ENCODE peak calls at places on chromosome 5, in nine cellular contexts. One of them, this sample, is unnamed.

GRCh38 chr5:55544341-55544740 is 9.6 kb upstream of the PLPP1 start:
- DNase-seq in GM12865: no peak
- DNase-seq in A172: no peak
- DNase-seq in EL: peak; percentile 43
- DNase-seq in HS-27A: no peak
- DNase-seq in GM04503: no peak
- DNase-seq in GM20000: no peak
- DNase-seq in adrenal gland: no peak
- DNase-seq in IMR-90: peak; percentile 14
- DNase-seq in this sample: no peak

GRCh38 chr5:29983528-29984152 is 1209.8 kb upstream of the CDH6 start:
- DNase-seq in GM12865: no peak
- DNase-seq in A172: no peak
- DNase-seq in EL: no peak
- DNase-seq in HS-27A: no peak
- DNase-seq in GM04503: no peak
- DNase-seq in GM20000: no peak
- DNase-seq in adrenal gland: no peak
- DNase-seq in IMR-90: no peak
- DNase-seq in this sample: no peak

GRCh38 chr5:141412853-141413539 is at the start of gene PCDHGA10:
- DNase-seq in GM12865: peak; percentile 86
- DNase-seq in A172: peak; percentile 65
- DNase-seq in EL: peak; percentile 67
- DNase-seq in HS-27A: no peak
- DNase-seq in GM04503: no peak
- DNase-seq in GM20000: peak; percentile 88
- DNase-seq in adrenal gland: peak; percentile 42
- DNase-seq in IMR-90: peak; percentile 80
- DNase-seq in this sample: peak; percentile 82

GRCh38 chr5:59039003-59039295 is 456.1 kb downstream of the RAB3C start:
- DNase-seq in GM12865: no peak
- DNase-seq in A172: no peak
- DNase-seq in EL: no peak
- DNase-seq in HS-27A: no peak
- DNase-seq in GM04503: no peak
- DNase-seq in GM20000: no peak
- DNase-seq in adrenal gland: no peak
- DNase-seq in IMR-90: no peak
- DNase-seq in this sample: no peak

GRCh38 chr5:134547579-134547978 is 22.1 kb downstream of the JADE2 start:
- DNase-seq in GM12865: no peak
- DNase-seq in A172: peak; percentile 79
- DNase-seq in EL: peak; percentile 77
- DNase-seq in HS-27A: no peak
- DNase-seq in GM04503: peak; percentile 51
- DNase-seq in GM20000: no peak
- DNase-seq in adrenal gland: peak; percentile 83
- DNase-seq in IMR-90: peak; percentile 93
- DNase-seq in this sample: no peak

GRCh38 chr5:155616779-155617392 is 603.3 kb downstream of the KIF4B start:
- DNase-seq in GM12865: peak; percentile 39
- DNase-seq in A172: peak; percentile 16
- DNase-seq in EL: no peak
- DNase-seq in HS-27A: no peak
- DNase-seq in GM04503: no peak
- DNase-seq in GM20000: peak; percentile 51
- DNase-seq in adrenal gland: peak; percentile 17
- DNase-seq in IMR-90: no peak
- DNase-seq in this sample: peak; percentile 19

GRCh38 chr5:133117930-133118445 is 66.2 kb downstream of the HSPA4 start:
- DNase-seq in GM12865: no peak
- DNase-seq in A172: no peak
- DNase-seq in EL: no peak
- DNase-seq in HS-27A: no peak
- DNase-seq in GM04503: no peak
- DNase-seq in GM20000: no peak
- DNase-seq in adrenal gland: no peak
- DNase-seq in IMR-90: no peak
- DNase-seq in this sample: no peak

GRCh38 chr5:74196233-74196632 is 444.3 kb downstream of the ENC1 start:
- DNase-seq in GM12865: peak; percentile 65
- DNase-seq in A172: no peak
- DNase-seq in EL: no peak
- DNase-seq in HS-27A: no peak
- DNase-seq in GM04503: no peak
- DNase-seq in GM20000: peak; percentile 11
- DNase-seq in adrenal gland: no peak
- DNase-seq in IMR-90: no peak
- DNase-seq in this sample: no peak

GRCh38 chr5:88870280-88870679 is 12.7 kb downstream of the MEF2C start:
- DNase-seq in GM12865: no peak
- DNase-seq in A172: no peak
- DNase-seq in EL: no peak
- DNase-seq in HS-27A: no peak
- DNase-seq in GM04503: no peak
- DNase-seq in GM20000: no peak
- DNase-seq in adrenal gland: no peak
- DNase-seq in IMR-90: no peak
- DNase-seq in this sample: no peak

GRCh38 chr5:17802256-17802655 is 168.0 kb downstream of the TAF11L14 start:
- DNase-seq in GM12865: no peak
- DNase-seq in A172: no peak
- DNase-seq in EL: no peak
- DNase-seq in HS-27A: no peak
- DNase-seq in GM04503: no peak
- DNase-seq in GM20000: no peak
- DNase-seq in adrenal gland: no peak
- DNase-seq in IMR-90: no peak
- DNase-seq in this sample: no peak

GRCh38 chr5:160492565-160492964 is 70.9 kb downstream of the PTTG1 start:
- DNase-seq in GM12865: no peak
- DNase-seq in A172: no peak
- DNase-seq in EL: peak; percentile 43
- DNase-seq in HS-27A: no peak
- DNase-seq in GM04503: no peak
- DNase-seq in GM20000: no peak
- DNase-seq in adrenal gland: no peak
- DNase-seq in IMR-90: no peak
- DNase-seq in this sample: no peak

GRCh38 chr5:55410840-55411239 is 103.1 kb downstream of the MTREX start:
- DNase-seq in GM12865: peak; percentile 36
- DNase-seq in A172: no peak
- DNase-seq in EL: no peak
- DNase-seq in HS-27A: no peak
- DNase-seq in GM04503: no peak
- DNase-seq in GM20000: no peak
- DNase-seq in adrenal gland: no peak
- DNase-seq in IMR-90: no peak
- DNase-seq in this sample: no peak

GRCh38 chr5:14580037-14581034 is 1.3 kb upstream of the OTULINL start:
- DNase-seq in GM12865: no peak
- DNase-seq in A172: no peak
- DNase-seq in EL: peak; percentile 68
- DNase-seq in HS-27A: no peak
- DNase-seq in GM04503: peak; percentile 71
- DNase-seq in GM20000: no peak
- DNase-seq in adrenal gland: no peak
- DNase-seq in IMR-90: no peak
- DNase-seq in this sample: no peak

GRCh38 chr5:108481355-108481931 is 99.5 kb upstream of the FBXL17 start:
- DNase-seq in GM12865: peak; percentile 77
- DNase-seq in A172: peak; percentile 65
- DNase-seq in EL: peak; percentile 19
- DNase-seq in HS-27A: no peak
- DNase-seq in GM04503: no peak
- DNase-seq in GM20000: peak; percentile 23
- DNase-seq in adrenal gland: no peak
- DNase-seq in IMR-90: peak; percentile 42
- DNase-seq in this sample: peak; percentile 75

GRCh38 chr5:62340392-62340791 is 34.4 kb downstream of the KIF2A start:
- DNase-seq in GM12865: peak; percentile 37
- DNase-seq in A172: no peak
- DNase-seq in EL: no peak
- DNase-seq in HS-27A: no peak
- DNase-seq in GM04503: no peak
- DNase-seq in GM20000: no peak
- DNase-seq in adrenal gland: no peak
- DNase-seq in IMR-90: peak; percentile 16
- DNase-seq in this sample: peak; percentile 38

GRCh38 chr5:17118631-17119030 is 98.8 kb upstream of the BASP1 start:
- DNase-seq in GM12865: peak; percentile 1
- DNase-seq in A172: peak; percentile 95
- DNase-seq in EL: peak; percentile 99
- DNase-seq in HS-27A: peak; percentile 82
- DNase-seq in GM04503: peak; percentile 71
- DNase-seq in GM20000: no peak
- DNase-seq in adrenal gland: peak; percentile 68
- DNase-seq in IMR-90: peak; percentile 99
- DNase-seq in this sample: peak; percentile 97

GRCh38 chr5:69131304-69131703 is 35.6 kb upstream of the CCNB1 start:
- DNase-seq in GM12865: no peak
- DNase-seq in A172: no peak
- DNase-seq in EL: no peak
- DNase-seq in HS-27A: no peak
- DNase-seq in GM04503: no peak
- DNase-seq in GM20000: no peak
- DNase-seq in adrenal gland: no peak
- DNase-seq in IMR-90: no peak
- DNase-seq in this sample: no peak

GRCh38 chr5:129223178-129223577 is 128.6 kb downstream of the ISOC1 start:
- DNase-seq in GM12865: no peak
- DNase-seq in A172: no peak
- DNase-seq in EL: no peak
- DNase-seq in HS-27A: no peak
- DNase-seq in GM04503: no peak
- DNase-seq in GM20000: no peak
- DNase-seq in adrenal gland: no peak
- DNase-seq in IMR-90: no peak
- DNase-seq in this sample: no peak

GRCh38 chr5:122129332-122129731 is at the start of gene ZNF474:
- DNase-seq in GM12865: no peak
- DNase-seq in A172: peak; percentile 92
- DNase-seq in EL: peak; percentile 94
- DNase-seq in HS-27A: peak; percentile 29
- DNase-seq in GM04503: peak; percentile 97
- DNase-seq in GM20000: no peak
- DNase-seq in adrenal gland: no peak
- DNase-seq in IMR-90: peak; percentile 98
- DNase-seq in this sample: peak; percentile 95

GRCh38 chr5:142871056-142871879 is 101.1 kb downstream of the ARHGAP26 start:
- DNase-seq in GM12865: no peak
- DNase-seq in A172: no peak
- DNase-seq in EL: no peak
- DNase-seq in HS-27A: no peak
- DNase-seq in GM04503: no peak
- DNase-seq in GM20000: no peak
- DNase-seq in adrenal gland: no peak
- DNase-seq in IMR-90: no peak
- DNase-seq in this sample: no peak

GRCh38 chr5:8396756-8397155 is 527.8 kb downstream of the MTRR start:
- DNase-seq in GM12865: no peak
- DNase-seq in A172: no peak
- DNase-seq in EL: peak; percentile 30
- DNase-seq in HS-27A: no peak
- DNase-seq in GM04503: no peak
- DNase-seq in GM20000: no peak
- DNase-seq in adrenal gland: no peak
- DNase-seq in IMR-90: peak; percentile 13
- DNase-seq in this sample: no peak

GRCh38 chr5:159199225-159199624 is 10.1 kb downstream of the RNF145 start:
- DNase-seq in GM12865: no peak
- DNase-seq in A172: no peak
- DNase-seq in EL: no peak
- DNase-seq in HS-27A: no peak
- DNase-seq in GM04503: no peak
- DNase-seq in GM20000: no peak
- DNase-seq in adrenal gland: no peak
- DNase-seq in IMR-90: no peak
- DNase-seq in this sample: no peak

GRCh38 chr5:5497132-5497748 is 74.8 kb downstream of the ICE1 start:
- DNase-seq in GM12865: peak; percentile 54
- DNase-seq in A172: peak; percentile 49
- DNase-seq in EL: peak; percentile 48
- DNase-seq in HS-27A: no peak
- DNase-seq in GM04503: peak; percentile 19
- DNase-seq in GM20000: peak; percentile 69
- DNase-seq in adrenal gland: peak; percentile 82
- DNase-seq in IMR-90: peak; percentile 57
- DNase-seq in this sample: peak; percentile 61

GRCh38 chr5:173242079-173242478 is 7.1 kb upstream of the NKX2-5 start:
- DNase-seq in GM12865: no peak
- DNase-seq in A172: no peak
- DNase-seq in EL: no peak
- DNase-seq in HS-27A: no peak
- DNase-seq in GM04503: no peak
- DNase-seq in GM20000: no peak
- DNase-seq in adrenal gland: no peak
- DNase-seq in IMR-90: no peak
- DNase-seq in this sample: no peak

GRCh38 chr5:170533383-170533782 is 29.6 kb downstream of the KCNIP1 start:
- DNase-seq in GM12865: no peak
- DNase-seq in A172: no peak
- DNase-seq in EL: no peak
- DNase-seq in HS-27A: no peak
- DNase-seq in GM04503: no peak
- DNase-seq in GM20000: no peak
- DNase-seq in adrenal gland: no peak
- DNase-seq in IMR-90: no peak
- DNase-seq in this sample: no peak